ENCODE peak calls at places on chromosome 4, in five cellular contexts. H, A, M, J and P are unnamed samples.

GRCh38 chr4:2292679-2293108 is 30.8 kb upstream of the MXD4 start:
- DNase-seq in H (no peak), A (no peak), M (no peak), J (no peak), P (no peak)

GRCh38 chr4:83149885-83150562 is 35.5 kb upstream of the PLAC8 start:
- DNase-seq in H (no peak), A (no peak), M (no peak), J (no peak), P (no peak)

GRCh38 chr4:47068986-47069385 is 37.6 kb downstream of the GABRB1 start:
- DNase-seq in H (no peak), A (no peak), M (no peak), J (no peak), P (no peak)

GRCh38 chr4:19239565-19239964 is 1012.1 kb upstream of the SLIT2 start:
- DNase-seq in H (peak; percentile 33), A (no peak), M (no peak), J (no peak), P (no peak)

GRCh38 chr4:41212221-41213203 is 1.8 kb downstream of the APBB2 start:
- DNase-seq in H (no peak), A (peak; percentile 55), M (no peak), J (no peak), P (peak; percentile 68)

GRCh38 chr4:151359576-151359975 is 34.2 kb upstream of the SH3D19 start:
- DNase-seq in H (no peak), A (no peak), M (no peak), J (no peak), P (no peak)

GRCh38 chr4:82780398-82781231 is 18.0 kb downstream of the SCD5 start:
- DNase-seq in H (no peak), A (peak; percentile 56), M (no peak), J (peak; percentile 88), P (peak; percentile 79)

GRCh38 chr4:123325241-123325681 is 71.3 kb upstream of the SPRY1 start:
- DNase-seq in H (no peak), A (peak; percentile 31), M (no peak), J (no peak), P (no peak)

GRCh38 chr4:68368566-68369473 is 18.9 kb upstream of the YTHDC1 start:
- DNase-seq in H (peak; percentile 88), A (no peak), M (no peak), J (no peak), P (no peak)

GRCh38 chr4:2805712-2806391 is 13.0 kb downstream of the SH3BP2 start:
- DNase-seq in H (no peak), A (peak; percentile 94), M (no peak), J (peak; percentile 88), P (no peak)

GRCh38 chr4:88841635-88842034 is 144.0 kb upstream of the NAP1L5 start:
- DNase-seq in H (no peak), A (no peak), M (no peak), J (no peak), P (no peak)

GRCh38 chr4:139768913-139769312 is 103.3 kb downstream of the MGST2 start:
- DNase-seq in H (no peak), A (no peak), M (no peak), J (no peak), P (no peak)

GRCh38 chr4:21544410-21544809 is 404.2 kb downstream of the KCNIP4 start:
- DNase-seq in H (no peak), A (no peak), M (no peak), J (no peak), P (no peak)

GRCh38 chr4:182188622-182189021 is 54.6 kb upstream of the TENM3 start:
- DNase-seq in H (no peak), A (no peak), M (no peak), J (no peak), P (no peak)

GRCh38 chr4:77880784-77881183 is 18.2 kb downstream of the MRPL1 start:
- DNase-seq in H (peak; percentile 88), A (no peak), M (no peak), J (no peak), P (no peak)

GRCh38 chr4:182880387-182881356 is 36.5 kb downstream of the DCTD start:
- DNase-seq in H (no peak), A (peak; percentile 20), M (no peak), J (peak; percentile 78), P (no peak)

GRCh38 chr4:165150545-165150944 is 37.9 kb upstream of the TMEM192 start:
- DNase-seq in H (no peak), A (no peak), M (no peak), J (no peak), P (no peak)

GRCh38 chr4:183658362-183659028 is 490 bp downstream of the RWDD4 start:
- DNase-seq in H (no peak), A (peak; percentile 33), M (no peak), J (peak; percentile 48), P (no peak)

GRCh38 chr4:48863728-48864127 is 32.8 kb downstream of the OCIAD1 start:
- DNase-seq in H (no peak), A (no peak), M (no peak), J (no peak), P (no peak)

GRCh38 chr4:46196086-46196485 is 72.2 kb upstream of the GABRG1 start:
- DNase-seq in H (no peak), A (no peak), M (no peak), J (no peak), P (no peak)

GRCh38 chr4:10704050-10704810 is 19.7 kb upstream of the CLNK start:
- DNase-seq in H (no peak), A (no peak), M (no peak), J (no peak), P (no peak)

GRCh38 chr4:144338834-144339233 is 198.3 kb upstream of the GYPA start:
- DNase-seq in H (no peak), A (no peak), M (no peak), J (no peak), P (no peak)

GRCh38 chr4:147782087-147782781 is 50.3 kb downstream of the ARHGAP10 start:
- DNase-seq in H (no peak), A (no peak), M (no peak), J (no peak), P (no peak)

GRCh38 chr4:6332042-6332668 is 62.5 kb downstream of the WFS1 start:
- DNase-seq in H (no peak), A (no peak), M (no peak), J (no peak), P (no peak)

GRCh38 chr4:173264245-173264959 is 69.8 kb downstream of the HMGB2 start:
- DNase-seq in H (no peak), A (no peak), M (no peak), J (peak; percentile 74), P (no peak)

GRCh38 chr4:112813790-112814189 is 176.8 kb downstream of the LARP7 start:
- DNase-seq in H (no peak), A (no peak), M (no peak), J (no peak), P (peak; percentile 1)

GRCh38 chr4:173333658-173334084 is 487 bp downstream of the HMGB2 start:
- DNase-seq in H (no peak), A (peak; percentile 63), M (no peak), J (peak; percentile 77), P (peak; percentile 63)

GRCh38 chr4:121950680-121951569 is 935 bp downstream of the TRPC3 start:
- DNase-seq in H (no peak), A (peak; percentile 28), M (peak; percentile 43), J (peak; percentile 43), P (no peak)

GRCh38 chr4:169079942-169080827 is 70.1 kb upstream of the CBR4 start:
- DNase-seq in H (no peak), A (peak; percentile 57), M (peak; percentile 23), J (peak; percentile 76), P (peak; percentile 42)

GRCh38 chr4:71209161-71209560 is 129.7 kb upstream of the SLC4A4 start:
- DNase-seq in H (no peak), A (no peak), M (no peak), J (no peak), P (no peak)

GRCh38 chr4:141576585-141577110 is 59.7 kb upstream of the IL15 start:
- DNase-seq in H (no peak), A (no peak), M (no peak), J (no peak), P (no peak)

GRCh38 chr4:147453561-147454141 is 27.2 kb upstream of the EDNRA start:
- DNase-seq in H (peak; percentile 37), A (no peak), M (no peak), J (no peak), P (no peak)